ENCODE peak calls at places on chromosomes 16 and 17, in seven cellular contexts. E is H1, R is HepG2, U is transverse colon, W is sigmoid colon, A is K562, M is upper lobe of left lung. P is an unnamed sample.
A peak's percentile ranks its signal among the peaks of the same experiment; 100 is the strongest.

GRCh38 chr17:73536700-73537680 is 107.3 kb downstream of the SDK2 start:
- DNase-seq in W (no peak), U (no peak), R (no peak), A (no peak), E (no peak), M (no peak), P (no peak)

GRCh38 chr17:27849474-27850185 is 43.5 kb downstream of the LYRM9 start:
- DNase-seq in M (no peak), U (no peak), A (no peak), W (no peak), E (no peak), R (no peak), P (no peak)

GRCh38 chr17:77566566-77566965 is 391.9 kb upstream of the TNRC6C start:
- DNase-seq in A (no peak), W (no peak), E (no peak), U (no peak), R (no peak), M (no peak), P (no peak)

GRCh38 chr16:11672206-11673090 is 4.2 kb downstream of the SNN start:
- DNase-seq in U (no peak), A (peak; percentile 34), M (no peak), R (no peak), W (no peak), E (no peak), P (no peak)

GRCh38 chr17:36095992-36096391 is 6.0 kb upstream of the CCL3 start:
- DNase-seq in A (no peak), W (no peak), U (no peak), E (no peak), R (no peak), M (no peak), P (no peak)

GRCh38 chr17:73644145-73645049 is at the start of gene SDK2:
- DNase-seq in R (no peak), W (no peak), M (no peak), E (no peak), U (no peak), A (no peak), P (no peak)

GRCh38 chr16:70700101-70701020 is 14.5 kb upstream of the MTSS2 start:
- DNase-seq in U (no peak), W (peak; percentile 84), M (no peak), E (no peak), A (no peak), R (no peak), P (no peak)

GRCh38 chr16:24145927-24146326 is 110.2 kb upstream of the CACNG3 start:
- DNase-seq in M (no peak), E (no peak), W (no peak), U (no peak), R (no peak), A (no peak), P (no peak)

GRCh38 chr17:75837899-75838298 is 6.3 kb downstream of the UNC13D start:
- DNase-seq in U (no peak), R (no peak), E (no peak), M (no peak), A (no peak), W (no peak), P (no peak)

DNA sequence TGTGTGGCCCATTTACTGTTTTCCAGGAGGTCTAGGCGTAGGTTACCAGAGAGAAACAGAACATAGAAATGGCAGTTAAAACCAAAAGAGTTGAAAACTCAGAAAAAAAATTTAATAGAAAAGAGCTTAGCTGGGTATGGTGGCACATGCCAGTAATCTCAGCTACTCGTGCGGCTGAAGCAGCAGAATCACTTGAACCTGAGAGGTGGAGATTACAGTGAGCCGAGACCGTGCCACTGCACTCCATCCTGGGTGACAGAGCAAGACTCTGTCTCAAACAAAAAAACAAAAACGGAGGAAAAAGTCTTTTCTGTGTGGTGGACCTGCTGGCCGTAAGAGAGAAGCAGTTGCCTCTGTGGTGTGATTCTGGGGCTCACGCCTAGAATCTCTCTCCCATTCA is 35.8 kb downstream of the MRTFB start:
- DNase-seq in R (no peak), E (no peak), M (no peak), U (no peak), W (no peak), A (no peak), P (no peak)
- TF ChIP-seq EP300 in R (no peak), E (no peak), M (no peak), U (no peak), W (no peak), A (no peak), P (no peak)

GRCh38 chr17:82244413-82245140 is 15.7 kb downstream of the SLC16A3 start:
- DNase-seq in E (no peak), M (no peak), W (peak; percentile 69), U (peak; percentile 34), R (no peak), A (peak; percentile 41), P (no peak)

GRCh38 chr17:82246365-82247174 is 17.7 kb downstream of the SLC16A3 start:
- DNase-seq in A (peak; percentile 35), W (no peak), E (no peak), R (no peak), M (no peak), U (peak; percentile 35), P (no peak)

GRCh38 chr17:82247175-82247823 is 18.5 kb downstream of the SLC16A3 start:
- DNase-seq in M (no peak), E (no peak), W (peak; percentile 81), R (no peak), A (no peak), U (no peak), P (no peak)

GRCh38 chr17:82245144-82246039 is 16.6 kb downstream of the SLC16A3 start:
- DNase-seq in A (no peak), W (peak; percentile 73), R (no peak), E (no peak), U (no peak), M (no peak), P (no peak)

DNA sequence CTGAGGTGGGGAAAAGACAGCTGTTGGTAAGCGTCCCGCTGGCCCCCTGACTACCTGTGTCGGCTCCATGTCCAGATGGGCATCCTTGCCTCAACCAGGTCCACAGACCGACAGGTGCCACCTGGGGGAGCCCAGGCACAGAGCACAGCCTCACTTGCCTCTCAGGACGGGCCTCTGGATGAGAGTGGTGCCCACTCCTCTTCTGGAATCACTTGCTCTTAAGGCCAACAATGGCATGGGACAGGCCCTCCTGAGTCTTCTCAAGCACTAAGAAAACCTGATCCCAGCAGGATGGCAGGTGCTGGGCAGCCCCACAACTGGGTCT is 17.2 kb downstream of the SLC16A3 start:
- DNase-seq in A (no peak), R (no peak), W (peak; percentile 59), U (no peak), M (no peak), E (no peak), P (no peak)
- H3K27me3 ChIP-seq in A (no peaks in the 10 kb centered on the region), R (no peaks in the 10 kb centered on the region), W (no peaks in the 10 kb centered on the region), U (no peaks in the 10 kb centered on the region), M (no peaks in the 10 kb centered on the region), E (no peaks in the 10 kb centered on the region), P (no peaks in the 10 kb centered on the region)

GRCh38 chr16:66103245-66103644 is 263.2 kb upstream of the CDH5 start:
- DNase-seq in W (no peak), E (no peak), M (no peak), R (peak; percentile 49), U (no peak), A (no peak), P (no peak)
- TF ChIP-seq EP300 in W (no peak), E (no peak), M (no peak), R (no peak), U (no peak), A (no peak), P (no peak)

DNA sequence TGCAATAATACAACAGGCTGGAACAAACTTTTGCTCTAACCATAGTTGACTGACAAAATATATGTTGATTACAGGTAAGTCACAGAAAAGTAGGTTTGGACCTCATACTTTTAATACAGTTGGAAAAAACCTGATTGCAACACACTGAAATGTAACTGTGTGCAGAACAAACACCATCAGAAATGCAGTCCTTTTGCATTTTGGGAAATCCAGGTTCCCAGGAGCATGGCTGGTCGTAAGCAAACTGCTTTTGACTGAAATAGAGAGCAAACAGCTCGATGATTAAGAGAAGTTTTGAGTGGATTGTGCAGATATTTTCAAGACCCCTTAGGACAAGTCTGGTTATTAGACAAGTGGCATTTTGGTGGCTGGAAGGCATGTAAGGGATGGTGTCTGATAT is 8.0 kb downstream of the IGF2BP1 start:
- DNase-seq in E (no peak), U (no peak), A (no peak), W (no peak), M (no peak), R (peak; percentile 59), P (no peak)
- H3K27me3 ChIP-seq in E (no peaks in the 10 kb centered on the region), U (peaks cover 99% of the 10 kb centered on the region), A (no peaks in the 10 kb centered on the region), W (peaks cover 78% of the 10 kb centered on the region), M (peaks cover 40% of the 10 kb centered on the region), R (no peaks in the 10 kb centered on the region), P (no peaks in the 10 kb centered on the region)

DNA sequence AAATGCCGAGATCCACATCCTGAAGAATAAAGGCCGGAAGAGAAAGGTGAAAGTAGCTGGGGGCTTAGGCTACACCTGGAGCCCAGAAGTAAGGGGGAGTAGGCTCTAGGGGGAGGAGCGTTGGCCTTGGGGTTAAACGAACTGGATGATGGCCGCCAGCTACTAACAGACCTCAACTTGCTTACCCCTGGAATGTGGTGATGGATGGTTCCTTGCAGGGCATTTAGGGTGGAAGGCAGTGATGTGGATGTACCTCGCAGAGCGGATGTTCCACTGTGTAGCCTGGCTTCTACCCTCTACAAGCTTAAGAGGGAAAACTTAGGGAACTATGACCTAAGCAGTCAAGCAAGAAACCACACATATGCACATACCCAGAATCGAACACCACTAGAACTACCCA is 2.3 kb upstream of the MAZ start:
- DNase-seq in A (no peak), R (no peak), M (no peak), W (no peak), E (no peak), U (no peak), P (no peak)
- TF ChIP-seq EP300 in A (no peak), R (no peak), M (no peak), W (no peak), E (no peak), U (no peak), P (no peak)

DNA sequence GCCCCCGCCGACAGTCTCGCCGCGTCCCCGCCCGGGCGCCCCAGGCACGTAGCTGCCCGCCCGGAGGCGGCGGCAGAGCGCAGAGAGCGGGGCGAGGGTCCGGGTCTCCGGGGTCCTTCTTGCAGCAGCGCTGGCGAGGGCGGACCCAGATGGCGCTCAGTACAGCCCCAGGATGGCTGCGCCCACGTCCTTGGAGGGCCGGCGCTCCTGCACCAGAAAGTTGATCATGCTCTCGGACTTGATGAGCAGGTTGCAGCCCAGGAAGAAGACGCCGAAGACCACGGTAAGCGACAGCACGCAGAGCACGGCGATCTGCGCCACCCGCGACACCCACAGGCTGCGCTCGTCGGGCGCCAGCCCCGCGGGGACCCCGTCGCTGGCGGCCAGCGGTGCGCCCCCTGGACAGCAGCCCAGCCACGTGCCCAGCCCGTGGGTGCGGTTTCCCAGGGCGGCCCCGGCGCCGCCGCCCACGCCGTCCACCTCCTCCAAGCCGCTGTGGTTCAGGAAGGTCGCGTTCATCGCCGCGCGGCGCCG is 497 bp downstream of the RPRML start:
- DNase-seq in W (no peak), U (no peak), M (no peak), R (no peak), A (peak; percentile 55), E (no peak), P (no peak)
- H3K27me3 ChIP-seq in W (peaks cover 40% of the 10 kb centered on the region), U (peaks cover 55% of the 10 kb centered on the region), M (peaks cover 24% of the 10 kb centered on the region), R (no peaks in the 10 kb centered on the region), A (peaks cover 23% of the 10 kb centered on the region), E (peaks cover 8% of the 10 kb centered on the region), P (no peaks in the 10 kb centered on the region)

P was measured in tibial nerve.